ENCODE peak calls at places on chromosomes 5 and 9, in five cellular contexts. K is hypothalamus, W is NCI-H1694 treated with DMSO at 0.1 percent for 48 hours, P is AG20443, H is MM.1S. M is an unnamed sample.

GRCh38 chr5:74631088-74631960 is 9.2 kb downstream of the ENC1 start:
- DNase-seq in K (no peak), W (no peak), P (no peak), H (no peak), M (peak)

GRCh38 chr5:99032234-99033013 is 103.6 kb upstream of the CHD1 start:
- DNase-seq in K (peak), W (peak), P (peak), H (peak), M (no peak)

GRCh38 chr9:35660966-35661413 is 2.9 kb downstream of the CCDC107 start:
- DNase-seq in K (no peak), W (peak), P (peak), H (no peak), M (no peak)

GRCh38 chr5:145941677-145942130 is 5.3 kb downstream of the SH3RF2 start:
- DNase-seq in K (no peak), W (no peak), P (no peak), H (no peak), M (no peak)

GRCh38 chr5:134541736-134542376 is 16.4 kb downstream of the JADE2 start:
- DNase-seq in K (no peak), W (no peak), P (peak), H (no peak), M (no peak)

GRCh38 chr9:89594811-89595550 is 9.8 kb upstream of the GADD45G start:
- DNase-seq in K (no peak), W (no peak), P (no peak), H (no peak), M (no peak)

GRCh38 chr9:98462310-98462709 is 206.9 kb upstream of the TBC1D2 start:
- DNase-seq in K (no peak), W (no peak), P (no peak), H (no peak), M (no peak)

GRCh38 chr9:134660407-134660806 is 18.8 kb downstream of the COL5A1 start:
- DNase-seq in K (no peak), W (no peak), P (no peak), H (no peak), M (no peak)

GRCh38 chr5:111719773-111720172 is 37.2 kb downstream of the NREP start:
- DNase-seq in K (no peak), W (peak), P (no peak), H (no peak), M (no peak)

GRCh38 chr9:137446851-137447471 is 5.8 kb upstream of the ENTPD8 start:
- DNase-seq in K (no peak), W (no peak), P (peak), H (no peak), M (no peak)

GRCh38 chr9:91422832-91423711 is 560 bp downstream of the NFIL3 start:
- DNase-seq in K (peak), W (no peak), P (peak), H (peak), M (peak)

GRCh38 chr5:83473344-83474169 is 2.0 kb downstream of the VCAN start:
- DNase-seq in K (peak), W (peak), P (peak), H (peak), M (peak)

GRCh38 chr5:32810812-32811211 is 99.7 kb downstream of the NPR3 start:
- DNase-seq in K (no peak), W (no peak), P (peak), H (no peak), M (no peak)

GRCh38 chr5:88551724-88552345 is 283.2 kb upstream of the TMEM161B start:
- DNase-seq in K (peak), W (no peak), P (no peak), H (no peak), M (no peak)

GRCh38 chr9:8389531-8389930 is 590.0 kb upstream of the DMAC1 start:
- DNase-seq in K (no peak), W (no peak), P (no peak), H (no peak), M (no peak)

GRCh38 chr5:56511442-56511841 is 278.3 kb upstream of the ANKRD55 start:
- DNase-seq in K (no peak), W (no peak), P (no peak), H (no peak), M (no peak)

GRCh38 chr9:94911986-94912635 is 185.6 kb downstream of the AOPEP start:
- DNase-seq in K (no peak), W (no peak), P (no peak), H (no peak), M (no peak)

GRCh38 chr9:37035472-37036236 is 1.6 kb upstream of the PAX5 start:
- DNase-seq in K (no peak), W (no peak), P (no peak), H (no peak), M (no peak)

GRCh38 chr5:6582507-6583048 is 50.3 kb downstream of the NSUN2 start:
- DNase-seq in K (no peak), W (no peak), P (no peak), H (no peak), M (no peak)